ENCODE peak calls at places on chromosome 11, in eight cellular contexts. F, Y, A, B, I, X, Z and J are unnamed samples.

GRCh38 chr11:85725510-85726258 is 39.7 kb upstream of the CCDC89 start:
- DNase-seq in F (no peak), Y (no peak), A (no peak), B (no peak), I (no peak), X (no peak), Z (no peak), J (no peak)

GRCh38 chr11:68044145-68044813 is 5.5 kb downstream of the TCIRG1 start:
- DNase-seq in F (no peak), Y (no peak), A (no peak), B (no peak), I (peak), X (no peak), Z (no peak), J (no peak)

GRCh38 chr11:21912280-21912679 is 280.6 kb upstream of the ANO5 start:
- DNase-seq in F (no peak), Y (no peak), A (no peak), B (no peak), I (no peak), X (no peak), Z (no peak), J (no peak)

GRCh38 chr11:128900468-128900867 is 9.3 kb downstream of the KCNJ5 start:
- DNase-seq in F (no peak), Y (no peak), A (no peak), B (peak), I (no peak), X (no peak), Z (no peak), J (no peak)

GRCh38 chr11:30131535-30131934 is 99.3 kb upstream of the FSHB start:
- DNase-seq in F (no peak), Y (no peak), A (no peak), B (no peak), I (no peak), X (no peak), Z (no peak), J (no peak)

GRCh38 chr11:102530558-102530957 is at the start of gene MMP7:
- DNase-seq in F (no peak), Y (no peak), A (no peak), B (no peak), I (no peak), X (no peak), Z (no peak), J (no peak)

GRCh38 chr11:64507832-64508375 is 83.1 kb upstream of the SLC22A12 start:
- DNase-seq in F (no peak), Y (no peak), A (no peak), B (no peak), I (no peak), X (no peak), Z (no peak), J (no peak)

GRCh38 chr11:123093686-123094085 is 31.8 kb upstream of the HSPA8 start:
- DNase-seq in F (no peak), Y (no peak), A (no peak), B (no peak), I (no peak), X (no peak), Z (no peak), J (no peak)

GRCh38 chr11:45794169-45794568 is 10.8 kb upstream of the SLC35C1 start:
- DNase-seq in F (peak), Y (no peak), A (no peak), B (no peak), I (peak), X (no peak), Z (peak), J (no peak)

GRCh38 chr11:11747570-11747969 is 94.2 kb upstream of the USP47 start:
- DNase-seq in F (no peak), Y (no peak), A (no peak), B (no peak), I (no peak), X (no peak), Z (no peak), J (no peak)

GRCh38 chr11:99352642-99353041 is 331.9 kb downstream of the CNTN5 start:
- DNase-seq in F (no peak), Y (no peak), A (no peak), B (peak), I (no peak), X (peak), Z (no peak), J (no peak)

GRCh38 chr11:45934580-45935318 is 12.3 kb downstream of the LARGE2 start:
- DNase-seq in F (no peak), Y (no peak), A (no peak), B (no peak), I (no peak), X (no peak), Z (no peak), J (no peak)

GRCh38 chr11:116723511-116723910 is 49.3 kb downstream of the BUD13 start:
- DNase-seq in F (no peak), Y (no peak), A (no peak), B (peak), I (no peak), X (no peak), Z (no peak), J (no peak)

GRCh38 chr11:13008625-13009475 is at the start of gene RASSF10:
- DNase-seq in F (no peak), Y (peak), A (no peak), B (peak), I (no peak), X (peak), Z (peak), J (peak)

GRCh38 chr11:122248939-122249338 is 132.9 kb upstream of the BLID start:
- DNase-seq in F (no peak), Y (no peak), A (no peak), B (no peak), I (no peak), X (no peak), Z (no peak), J (no peak)

GRCh38 chr11:47415949-47416472 is 7.6 kb downstream of the SLC39A13 start:
- DNase-seq in F (peak), Y (peak), A (no peak), B (peak), I (no peak), X (peak), Z (peak), J (no peak)

GRCh38 chr11:118910309-118911112 is 15.2 kb downstream of the BCL9L start:
- DNase-seq in F (peak), Y (peak), A (peak), B (peak), I (peak), X (peak), Z (no peak), J (peak)

GRCh38 chr11:120613264-120614226 is 102.0 kb downstream of the GRIK4 start:
- DNase-seq in F (no peak), Y (peak), A (no peak), B (no peak), I (no peak), X (no peak), Z (no peak), J (no peak)

GRCh38 chr11:6727971-6728890 is 43.5 kb downstream of the OR2AG2 start:
- DNase-seq in F (no peak), Y (no peak), A (no peak), B (no peak), I (no peak), X (no peak), Z (no peak), J (no peak)

GRCh38 chr11:122816701-122817100 is 21.6 kb upstream of the CRTAM start:
- DNase-seq in F (no peak), Y (no peak), A (no peak), B (no peak), I (no peak), X (no peak), Z (no peak), J (no peak)

GRCh38 chr11:116927163-116927772 is 89.8 kb upstream of the APOA1 start:
- DNase-seq in F (no peak), Y (no peak), A (peak), B (no peak), I (no peak), X (no peak), Z (no peak), J (no peak)

GRCh38 chr11:7495997-7496545 is 10.8 kb downstream of the OLFML1 start:
- DNase-seq in F (no peak), Y (no peak), A (no peak), B (no peak), I (no peak), X (no peak), Z (no peak), J (no peak)

GRCh38 chr11:133964946-133965632 is 8.3 kb upstream of the IGSF9B start:
- DNase-seq in F (peak), Y (no peak), A (no peak), B (no peak), I (no peak), X (no peak), Z (no peak), J (no peak)

GRCh38 chr11:18394928-18395734 is 768 bp downstream of the LDHA start:
- DNase-seq in F (no peak), Y (peak), A (no peak), B (no peak), I (peak), X (no peak), Z (peak), J (no peak)

GRCh38 chr11:87300640-87301381 is 263.1 kb downstream of the TMEM135 start:
- DNase-seq in F (no peak), Y (no peak), A (no peak), B (no peak), I (no peak), X (no peak), Z (no peak), J (no peak)

GRCh38 chr11:116990811-116991210 is 107.4 kb downstream of the SIK3 start:
- DNase-seq in F (no peak), Y (no peak), A (no peak), B (no peak), I (no peak), X (no peak), Z (no peak), J (no peak)

GRCh38 chr11:78741794-78742193 is 167.1 kb upstream of the NARS2 start:
- DNase-seq in F (no peak), Y (no peak), A (no peak), B (no peak), I (no peak), X (no peak), Z (no peak), J (no peak)

GRCh38 chr11:27216268-27217149 is 146.5 kb downstream of the CCDC34 start:
- DNase-seq in F (no peak), Y (no peak), A (no peak), B (peak), I (peak), X (peak), Z (peak), J (no peak)

GRCh38 chr11:109320595-109320994 is 101.4 kb upstream of the C11orf87 start:
- DNase-seq in F (no peak), Y (no peak), A (no peak), B (no peak), I (no peak), X (no peak), Z (no peak), J (no peak)

GRCh38 chr11:70064726-70065317 is 13.3 kb upstream of the ANO1 start:
- DNase-seq in F (no peak), Y (no peak), A (no peak), B (no peak), I (no peak), X (no peak), Z (peak), J (no peak)

GRCh38 chr11:122398167-122398566 is 257.4 kb upstream of the UBASH3B start:
- DNase-seq in F (no peak), Y (no peak), A (no peak), B (no peak), I (no peak), X (no peak), Z (no peak), J (no peak)

GRCh38 chr11:7032692-7033091 is 12.4 kb downstream of the NLRP14 start:
- DNase-seq in F (no peak), Y (no peak), A (no peak), B (no peak), I (no peak), X (no peak), Z (no peak), J (no peak)

GRCh38 chr11:26558191-26558590 is 13.9 kb downstream of the MUC15 start:
- DNase-seq in F (no peak), Y (no peak), A (no peak), B (no peak), I (no peak), X (no peak), Z (no peak), J (no peak)

GRCh38 chr11:116637766-116638165 is 135.0 kb downstream of the BUD13 start:
- DNase-seq in F (no peak), Y (no peak), A (no peak), B (no peak), I (no peak), X (no peak), Z (no peak), J (no peak)

GRCh38 chr11:5514841-5515240 is 1.7 kb downstream of the UBQLNL start:
- DNase-seq in F (no peak), Y (no peak), A (no peak), B (no peak), I (no peak), X (no peak), Z (no peak), J (no peak)

GRCh38 chr11:13216019-13217006 is 61.3 kb upstream of the BMAL1 start:
- DNase-seq in F (peak), Y (peak), A (no peak), B (peak), I (no peak), X (no peak), Z (no peak), J (no peak)

GRCh38 chr11:68160100-68160695 is 39.0 kb upstream of the CHKA start:
- DNase-seq in F (no peak), Y (peak), A (no peak), B (no peak), I (no peak), X (no peak), Z (no peak), J (no peak)

GRCh38 chr11:37952035-37952434 is 1354.0 kb upstream of the RAG2 start:
- DNase-seq in F (no peak), Y (no peak), A (no peak), B (no peak), I (no peak), X (no peak), Z (no peak), J (no peak)

GRCh38 chr11:99739464-99740089 is 718.8 kb downstream of the CNTN5 start:
- DNase-seq in F (no peak), Y (peak), A (no peak), B (no peak), I (no peak), X (no peak), Z (no peak), J (peak)

DNA sequence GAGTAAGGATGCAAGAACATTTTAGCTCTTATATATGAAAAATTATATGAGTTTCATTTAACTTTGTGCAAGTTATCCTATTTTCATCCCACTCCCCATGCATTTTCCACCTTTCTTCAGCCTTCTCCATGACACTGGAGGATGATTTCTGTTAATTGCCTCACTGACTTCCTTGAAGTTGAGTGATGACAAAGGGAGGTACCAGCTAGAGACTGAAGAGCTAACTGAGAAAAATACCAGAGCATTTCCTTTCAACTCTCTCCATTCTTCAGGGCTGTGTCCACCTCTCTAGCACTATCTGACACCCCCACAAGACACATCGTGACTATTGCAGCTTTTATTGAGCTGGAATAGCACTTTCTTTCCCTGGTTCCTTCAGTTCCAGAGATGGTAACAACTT is 711.6 kb upstream of the LRRC4C start:
- DNase-seq in F (no peak), Y (no peak), A (no peak), B (no peak), I (no peak), X (no peak), Z (no peak), J (no peak)
- TF ChIP-seq CTCF in F (no peak), Y (no peak), A (no peak), B (no peak), I (no peak), X (no peak), Z (no peak), J (no peak)

GRCh38 chr11:9078113-9079041 is 13.0 kb downstream of the SCUBE2 start:
- DNase-seq in F (no peak), Y (no peak), A (no peak), B (no peak), I (no peak), X (no peak), Z (no peak), J (no peak)
- TF ChIP-seq CTCF in F (no peak), Y (peak), A (no peak), B (no peak), I (no peak), X (no peak), Z (no peak), J (no peak)

GRCh38 chr11:77508031-77508430 is 34.1 kb upstream of the PAK1 start:
- DNase-seq in F (no peak), Y (no peak), A (no peak), B (no peak), I (no peak), X (no peak), Z (no peak), J (no peak)
- TF ChIP-seq CTCF in F (no peak), Y (no peak), A (no peak), B (no peak), I (no peak), X (no peak), Z (no peak), J (no peak)

GRCh38 chr11:3195251-3196160 is 23.1 kb downstream of the MRGPRG start:
- DNase-seq in F (peak), Y (no peak), A (no peak), B (no peak), I (peak), X (no peak), Z (no peak), J (peak)
- TF ChIP-seq CTCF in F (peak), Y (peak), A (no peak), B (peak), I (no peak), X (peak), Z (peak), J (peak)

GRCh38 chr11:83310718-83311117 is 24.6 kb upstream of the CCDC90B start:
- DNase-seq in F (no peak), Y (no peak), A (no peak), B (no peak), I (no peak), X (no peak), Z (no peak), J (no peak)
- TF ChIP-seq CTCF in F (no peak), Y (no peak), A (no peak), B (no peak), I (no peak), X (peak), Z (no peak), J (no peak)

GRCh38 chr11:32302826-32303225 is 132.5 kb downstream of the WT1 start:
- DNase-seq in F (no peak), Y (no peak), A (no peak), B (no peak), I (no peak), X (no peak), Z (no peak), J (no peak)

GRCh38 chr11:32297629-32298028 is 137.7 kb downstream of the WT1 start:
- DNase-seq in F (no peak), Y (peak), A (no peak), B (no peak), I (no peak), X (no peak), Z (no peak), J (no peak)
- TF ChIP-seq CTCF in F (no peak), Y (peak), A (peak), B (no peak), I (no peak), X (peak), Z (no peak), J (peak)

DNA sequence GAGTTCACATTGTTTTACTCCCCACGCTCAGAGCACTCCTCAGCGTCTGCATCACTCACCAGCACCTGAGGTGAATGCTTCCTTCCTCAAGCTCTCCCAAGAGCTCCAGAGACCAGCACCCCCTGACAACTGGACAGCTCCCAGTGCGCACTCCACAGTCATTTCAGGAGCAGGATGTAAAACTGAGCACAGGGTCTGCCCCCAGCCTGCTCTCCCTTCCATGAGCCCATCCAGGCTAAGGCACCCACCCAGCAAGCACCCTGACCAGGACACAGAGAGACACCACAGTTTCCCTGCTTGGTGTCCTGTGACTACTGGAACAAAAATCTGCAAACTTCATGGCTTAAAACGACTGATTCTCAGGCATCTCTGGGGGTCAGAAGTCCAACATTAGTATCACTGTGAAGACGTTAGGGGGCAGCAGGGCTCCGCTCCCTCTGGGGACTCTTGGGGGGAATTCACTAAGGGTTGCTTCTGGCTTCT is 3.3 kb downstream of the SCGB1D2 start:
- DNase-seq in F (no peak), Y (peak), A (no peak), B (no peak), I (no peak), X (no peak), Z (peak), J (peak)
- TF ChIP-seq CTCF in F (no peak), Y (peak), A (no peak), B (no peak), I (no peak), X (no peak), Z (no peak), J (peak)